ENCODE peak calls at places on chromosomes 3 and 15, in five cellular contexts. One of them, this sample, is unnamed.

GRCh38 chr3:31166249-31166885 is 271.9 kb upstream of the GADL1 start:
- DNase-seq in K562: no peak
- DNase-seq in Panc1: peak
- DNase-seq in HepG2: no peak
- DNase-seq in SK-N-SH: no peak
- DNase-seq in this sample: no peak

GRCh38 chr3:176953106-176954080 is 243.9 kb downstream of the TBL1XR1 start:
- DNase-seq in K562: no peak
- DNase-seq in Panc1: no peak
- DNase-seq in HepG2: no peak
- DNase-seq in SK-N-SH: no peak
- DNase-seq in this sample: no peak

GRCh38 chr3:59334585-59334984 is 284.8 kb upstream of the CFAP20DC start:
- DNase-seq in K562: no peak
- DNase-seq in Panc1: no peak
- DNase-seq in HepG2: no peak
- DNase-seq in SK-N-SH: no peak
- DNase-seq in this sample: no peak

GRCh38 chr15:47603026-47603425 is 114.3 kb upstream of the SEMA6D start:
- DNase-seq in K562: no peak
- DNase-seq in Panc1: no peak
- DNase-seq in HepG2: no peak
- DNase-seq in SK-N-SH: no peak
- DNase-seq in this sample: no peak

GRCh38 chr15:63487076-63487757 is 17.2 kb upstream of the USP3 start:
- DNase-seq in K562: peak
- DNase-seq in Panc1: no peak
- DNase-seq in HepG2: peak
- DNase-seq in SK-N-SH: peak
- DNase-seq in this sample: peak

GRCh38 chr3:43754316-43754715 is 63.6 kb downstream of the ABHD5 start:
- DNase-seq in K562: no peak
- DNase-seq in Panc1: no peak
- DNase-seq in HepG2: no peak
- DNase-seq in SK-N-SH: no peak
- DNase-seq in this sample: no peak

GRCh38 chr3:150346956-150347863 is 60.9 kb upstream of the TSC22D2 start:
- DNase-seq in K562: no peak
- DNase-seq in Panc1: no peak
- DNase-seq in HepG2: no peak
- DNase-seq in SK-N-SH: no peak
- DNase-seq in this sample: no peak

GRCh38 chr15:57559875-57560274 is 31.8 kb upstream of the MYZAP start:
- DNase-seq in K562: peak
- DNase-seq in Panc1: peak
- DNase-seq in HepG2: peak
- DNase-seq in SK-N-SH: peak
- DNase-seq in this sample: peak

GRCh38 chr3:121834079-121834730 is 655 bp downstream of the IQCB1 start:
- DNase-seq in K562: peak
- DNase-seq in Panc1: no peak
- DNase-seq in HepG2: peak
- DNase-seq in SK-N-SH: no peak
- DNase-seq in this sample: no peak

GRCh38 chr3:31505353-31506048 is 27.2 kb upstream of the STT3B start:
- DNase-seq in K562: no peak
- DNase-seq in Panc1: no peak
- DNase-seq in HepG2: no peak
- DNase-seq in SK-N-SH: no peak
- DNase-seq in this sample: no peak

GRCh38 chr3:14216257-14217048 is 37.8 kb downstream of the LSM3 start:
- DNase-seq in K562: no peak
- DNase-seq in Panc1: no peak
- DNase-seq in HepG2: peak
- DNase-seq in SK-N-SH: peak
- DNase-seq in this sample: peak

GRCh38 chr3:66140763-66141372 is 79.9 kb upstream of the SLC25A26 start:
- DNase-seq in K562: no peak
- DNase-seq in Panc1: no peak
- DNase-seq in HepG2: no peak
- DNase-seq in SK-N-SH: no peak
- DNase-seq in this sample: no peak

GRCh38 chr15:39914977-39915376 is 5.1 kb downstream of the GPR176 start:
- DNase-seq in K562: no peak
- DNase-seq in Panc1: no peak
- DNase-seq in HepG2: no peak
- DNase-seq in SK-N-SH: no peak
- DNase-seq in this sample: no peak

GRCh38 chr15:65796610-65797012 is 4.5 kb upstream of the DENND4A start:
- DNase-seq in K562: peak
- DNase-seq in Panc1: no peak
- DNase-seq in HepG2: no peak
- DNase-seq in SK-N-SH: no peak
- DNase-seq in this sample: no peak

GRCh38 chr3:138578141-138578540 is 15.9 kb downstream of the CEP70 start:
- DNase-seq in K562: no peak
- DNase-seq in Panc1: no peak
- DNase-seq in HepG2: no peak
- DNase-seq in SK-N-SH: no peak
- DNase-seq in this sample: no peak

GRCh38 chr3:44924102-44925084 is 50.0 kb downstream of the TGM4 start:
- DNase-seq in K562: no peak
- DNase-seq in Panc1: no peak
- DNase-seq in HepG2: no peak
- DNase-seq in SK-N-SH: no peak
- DNase-seq in this sample: no peak

GRCh38 chr3:15099364-15100098 is 583 bp upstream of the RBSN start:
- DNase-seq in K562: peak
- DNase-seq in Panc1: no peak
- DNase-seq in HepG2: no peak
- DNase-seq in SK-N-SH: peak
- DNase-seq in this sample: no peak

GRCh38 chr15:90820481-90820880 is 47.9 kb upstream of the FURIN start:
- DNase-seq in K562: no peak
- DNase-seq in Panc1: no peak
- DNase-seq in HepG2: no peak
- DNase-seq in SK-N-SH: no peak
- DNase-seq in this sample: no peak

GRCh38 chr15:31397851-31398661 is 71.4 kb downstream of the KLF13 start:
- DNase-seq in K562: peak
- DNase-seq in Panc1: no peak
- DNase-seq in HepG2: no peak
- DNase-seq in SK-N-SH: peak
- DNase-seq in this sample: no peak

GRCh38 chr15:91919014-91919534 is 65.6 kb downstream of the SLCO3A1 start:
- DNase-seq in K562: no peak
- DNase-seq in Panc1: no peak
- DNase-seq in HepG2: no peak
- DNase-seq in SK-N-SH: no peak
- DNase-seq in this sample: no peak
- TF ChIP-seq SIN3A in K562: no peak
- TF ChIP-seq SIN3A in Panc1: no peak
- TF ChIP-seq SIN3A in HepG2: no peak
- TF ChIP-seq SIN3A in SK-N-SH: no peak
- TF ChIP-seq SIN3A in this sample: no peak

DNA sequence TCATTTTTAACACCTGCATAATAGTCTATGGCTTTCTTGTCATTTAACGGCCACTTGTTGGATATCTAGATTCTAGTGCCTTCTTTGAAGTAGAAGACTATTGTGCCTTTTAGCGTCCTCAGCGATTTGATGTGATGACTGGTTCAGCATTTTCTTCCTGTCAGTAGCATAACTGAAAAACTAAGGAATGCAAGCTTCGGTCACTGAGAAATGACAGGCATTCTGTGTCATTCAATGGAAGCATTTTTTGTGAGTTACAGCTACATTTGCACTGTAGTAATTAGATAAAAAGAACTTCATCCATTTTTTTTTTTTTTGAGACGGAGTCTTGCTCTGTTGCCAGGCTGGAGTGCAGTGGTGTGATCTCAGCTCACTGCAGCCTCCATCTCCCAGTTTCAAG is 10.3 kb downstream of the NEK11 start:
- DNase-seq in K562: no peak
- DNase-seq in Panc1: no peak
- DNase-seq in HepG2: no peak
- DNase-seq in SK-N-SH: no peak
- DNase-seq in this sample: no peak
- TF ChIP-seq SIN3A in K562: no peak
- TF ChIP-seq SIN3A in Panc1: no peak
- TF ChIP-seq SIN3A in HepG2: no peak
- TF ChIP-seq SIN3A in SK-N-SH: no peak
- TF ChIP-seq SIN3A in this sample: no peak

GRCh38 chr3:49162751-49163419 is 3.2 kb downstream of the CCDC71 start:
- DNase-seq in K562: no peak
- DNase-seq in Panc1: no peak
- DNase-seq in HepG2: no peak
- DNase-seq in SK-N-SH: no peak
- DNase-seq in this sample: no peak

GRCh38 chr3:49165771-49166751 is at the start of gene CCDC71:
- DNase-seq in K562: peak
- DNase-seq in Panc1: no peak
- DNase-seq in HepG2: peak
- DNase-seq in SK-N-SH: peak
- DNase-seq in this sample: peak

GRCh38 chr3:49163609-49164008 is 2.5 kb downstream of the CCDC71 start:
- DNase-seq in K562: no peak
- DNase-seq in Panc1: no peak
- DNase-seq in HepG2: no peak
- DNase-seq in SK-N-SH: no peak
- DNase-seq in this sample: no peak

GRCh38 chr3:49166752-49167556 is 823 bp upstream of the CCDC71 start:
- DNase-seq in K562: no peak
- DNase-seq in Panc1: no peak
- DNase-seq in HepG2: peak
- DNase-seq in SK-N-SH: no peak
- DNase-seq in this sample: no peak

GRCh38 chr3:49164983-49165720 is 979 bp downstream of the CCDC71 start:
- DNase-seq in K562: peak
- DNase-seq in Panc1: no peak
- DNase-seq in HepG2: no peak
- DNase-seq in SK-N-SH: peak
- DNase-seq in this sample: no peak
- TF ChIP-seq SIN3A in K562: no peak
- TF ChIP-seq SIN3A in Panc1: no peak
- TF ChIP-seq SIN3A in HepG2: no peak
- TF ChIP-seq SIN3A in SK-N-SH: no peak
- TF ChIP-seq SIN3A in this sample: no peak

GRCh38 chr3:78861156-78861555 is 906.6 kb downstream of the ROBO1 start:
- DNase-seq in K562: no peak
- DNase-seq in Panc1: no peak
- DNase-seq in HepG2: no peak
- DNase-seq in SK-N-SH: no peak
- DNase-seq in this sample: no peak

GRCh38 chr3:78857494-78858111 is 910.2 kb downstream of the ROBO1 start:
- DNase-seq in K562: no peak
- DNase-seq in Panc1: no peak
- DNase-seq in HepG2: no peak
- DNase-seq in SK-N-SH: no peak
- DNase-seq in this sample: no peak

GRCh38 chr3:78860567-78860966 is 907.2 kb downstream of the ROBO1 start:
- DNase-seq in K562: no peak
- DNase-seq in Panc1: no peak
- DNase-seq in HepG2: no peak
- DNase-seq in SK-N-SH: no peak
- DNase-seq in this sample: no peak

GRCh38 chr3:78858165-78858564 is 909.6 kb downstream of the ROBO1 start:
- DNase-seq in K562: no peak
- DNase-seq in Panc1: no peak
- DNase-seq in HepG2: no peak
- DNase-seq in SK-N-SH: no peak
- DNase-seq in this sample: no peak

DNA sequence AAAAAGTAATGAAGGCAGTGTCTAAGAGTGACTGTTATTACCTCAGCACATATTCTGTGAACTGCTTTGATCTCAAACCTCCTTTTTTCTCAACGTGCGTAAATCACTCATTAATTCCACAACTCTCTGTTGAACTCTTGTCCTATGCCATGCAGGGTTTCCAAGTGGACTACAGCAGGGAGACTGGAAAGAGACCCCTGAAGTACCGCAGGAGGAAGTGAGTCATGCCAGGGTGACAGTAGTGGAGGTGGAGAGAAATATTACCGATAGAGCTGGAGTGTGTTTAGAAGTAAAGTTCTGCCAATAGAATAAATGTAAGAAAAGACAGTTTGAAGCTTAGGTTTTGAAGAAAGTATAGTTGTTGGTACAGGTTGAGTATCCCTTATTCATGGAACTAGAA is 908.9 kb downstream of the ROBO1 start:
- DNase-seq in K562: no peak
- DNase-seq in Panc1: no peak
- DNase-seq in HepG2: no peak
- DNase-seq in SK-N-SH: no peak
- DNase-seq in this sample: no peak
- TF ChIP-seq SIN3A in K562: no peak
- TF ChIP-seq SIN3A in Panc1: no peak
- TF ChIP-seq SIN3A in HepG2: no peak
- TF ChIP-seq SIN3A in SK-N-SH: no peak
- TF ChIP-seq SIN3A in this sample: no peak

DNA sequence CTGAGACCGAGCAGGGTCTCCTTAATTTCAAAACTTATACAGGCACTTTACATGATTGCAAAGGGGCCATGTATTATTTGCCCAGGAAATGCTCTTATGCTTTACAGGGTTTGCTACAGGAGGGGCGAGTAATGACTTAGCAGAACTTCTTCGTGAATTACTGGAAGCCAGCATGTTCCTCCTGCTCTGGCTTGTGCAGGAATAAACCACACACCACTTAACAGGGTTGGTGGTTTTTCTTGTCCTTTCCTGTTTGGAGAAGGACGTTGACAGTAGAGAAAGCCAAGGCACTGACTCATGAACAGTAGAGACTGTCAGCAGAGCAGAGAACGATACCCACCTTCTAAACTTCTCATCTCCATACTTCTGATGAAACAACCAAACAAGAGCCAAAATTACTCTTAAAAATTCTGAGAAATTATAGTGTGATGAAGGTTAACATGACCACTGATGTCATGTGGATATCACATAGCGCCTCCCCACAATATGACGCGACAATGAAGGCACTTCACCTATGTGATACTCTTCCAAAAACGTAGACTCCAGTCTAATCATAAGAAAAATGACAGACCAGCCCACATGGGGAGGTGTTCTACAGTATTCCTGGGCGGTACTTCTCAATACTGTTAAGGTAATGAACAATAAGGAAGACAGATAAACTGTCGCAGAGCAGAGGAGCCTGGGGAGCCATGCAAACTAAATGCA is 24.7 kb upstream of the MCTP2 start:
- DNase-seq in K562: no peak
- DNase-seq in Panc1: no peak
- DNase-seq in HepG2: no peak
- DNase-seq in SK-N-SH: no peak
- DNase-seq in this sample: no peak
- TF ChIP-seq SIN3A in K562: no peak
- TF ChIP-seq SIN3A in Panc1: no peak
- TF ChIP-seq SIN3A in HepG2: no peak
- TF ChIP-seq SIN3A in SK-N-SH: no peak
- TF ChIP-seq SIN3A in this sample: no peak